ENCODE peak calls at places on chromosomes 13 and 19, in four cellular contexts. One of them, this sample, is unnamed.

GRCh38 chr13:98060282-98060681 is 82.6 kb upstream of the FARP1 start:
- DNase-seq in left colon: no peak
- DNase-seq in H54: no peak
- DNase-seq in left ventricle myocardium superior: no peak
- DNase-seq in this sample: no peak

GRCh38 chr19:16289594-16289993 is 35.0 kb upstream of the KLF2 start:
- DNase-seq in H54: no peak
- DNase-seq in left colon: no peak
- DNase-seq in left ventricle myocardium superior: no peak
- DNase-seq in this sample: no peak

GRCh38 chr13:109684836-109685602 is 101.4 kb downstream of the IRS2 start:
- DNase-seq in H54: no peak
- DNase-seq in left ventricle myocardium superior: peak
- DNase-seq in left colon: peak
- DNase-seq in this sample: no peak

GRCh38 chr13:107458269-107458668 is 757.1 kb downstream of the LIG4 start:
- DNase-seq in H54: no peak
- DNase-seq in left ventricle myocardium superior: no peak
- DNase-seq in left colon: no peak
- DNase-seq in this sample: no peak

GRCh38 chr19:3760871-3761361 is 576 bp downstream of the APBA3 start:
- DNase-seq in left colon: no peak
- DNase-seq in H54: no peak
- DNase-seq in left ventricle myocardium superior: no peak
- DNase-seq in this sample: no peak

GRCh38 chr13:108902557-108903155 is 273.2 kb downstream of the MYO16 start:
- DNase-seq in left ventricle myocardium superior: no peak
- DNase-seq in left colon: no peak
- DNase-seq in H54: no peak
- DNase-seq in this sample: no peak

GRCh38 chr13:96000069-96000468 is 53.1 kb downstream of the UGGT2 start:
- DNase-seq in left colon: no peak
- DNase-seq in H54: no peak
- DNase-seq in left ventricle myocardium superior: no peak
- DNase-seq in this sample: no peak

GRCh38 chr19:13071444-13072205 is 31.0 kb downstream of the LYL1 start:
- DNase-seq in left colon: no peak
- DNase-seq in H54: no peak
- DNase-seq in left ventricle myocardium superior: no peak
- DNase-seq in this sample: no peak

GRCh38 chr13:109998808-109999528 is 212.6 kb upstream of the IRS2 start:
- DNase-seq in H54: peak
- DNase-seq in left ventricle myocardium superior: no peak
- DNase-seq in left colon: no peak
- DNase-seq in this sample: no peak

This sample was measured in lower lobe of right lung.